ENCODE peak calls at places on chromosomes 12 and 14, in five cellular contexts. One of them, this sample, is unnamed.

GRCh38 chr14:34461334-34462131 is 507 bp downstream of the SPTSSA start:
- DNase-seq in iris pigment epithelial cell: peak; percentile 42
- DNase-seq in effector CD8-positive, alpha-beta T cell: no peak
- DNase-seq in activated naive CD8-positive, alpha-beta T cell treated with anti-CD3 and anti-CD28 coated beads for 36 hours: peak; percentile 13
- DNase-seq in fibroblast of the aortic adventitia: peak; percentile 51
- DNase-seq in this sample: peak; percentile 61

GRCh38 chr12:105212431-105212830 is 23.5 kb downstream of the APPL2 start:
- DNase-seq in iris pigment epithelial cell: peak; percentile 37
- DNase-seq in effector CD8-positive, alpha-beta T cell: no peak
- DNase-seq in activated naive CD8-positive, alpha-beta T cell treated with anti-CD3 and anti-CD28 coated beads for 36 hours: no peak
- DNase-seq in fibroblast of the aortic adventitia: peak; percentile 80
- DNase-seq in this sample: peak; percentile 77

GRCh38 chr12:22459872-22460490 is 84.4 kb downstream of the C2CD5 start:
- DNase-seq in iris pigment epithelial cell: peak; percentile 52
- DNase-seq in effector CD8-positive, alpha-beta T cell: no peak
- DNase-seq in activated naive CD8-positive, alpha-beta T cell treated with anti-CD3 and anti-CD28 coated beads for 36 hours: no peak
- DNase-seq in fibroblast of the aortic adventitia: peak; percentile 65
- DNase-seq in this sample: peak; percentile 58

GRCh38 chr14:68749487-68750475 is 43.1 kb downstream of the ZFP36L1 start:
- DNase-seq in iris pigment epithelial cell: peak; percentile 33
- DNase-seq in effector CD8-positive, alpha-beta T cell: no peak
- DNase-seq in activated naive CD8-positive, alpha-beta T cell treated with anti-CD3 and anti-CD28 coated beads for 36 hours: no peak
- DNase-seq in fibroblast of the aortic adventitia: peak; percentile 46
- DNase-seq in this sample: no peak

GRCh38 chr12:89029961-89030360 is 322.3 kb downstream of the DUSP6 start:
- DNase-seq in iris pigment epithelial cell: no peak
- DNase-seq in effector CD8-positive, alpha-beta T cell: no peak
- DNase-seq in activated naive CD8-positive, alpha-beta T cell treated with anti-CD3 and anti-CD28 coated beads for 36 hours: no peak
- DNase-seq in fibroblast of the aortic adventitia: peak; percentile 28
- DNase-seq in this sample: no peak

GRCh38 chr12:51752490-51752889 is 96.0 kb downstream of the FIGNL2 start:
- DNase-seq in iris pigment epithelial cell: peak; percentile 78
- DNase-seq in effector CD8-positive, alpha-beta T cell: no peak
- DNase-seq in activated naive CD8-positive, alpha-beta T cell treated with anti-CD3 and anti-CD28 coated beads for 36 hours: no peak
- DNase-seq in fibroblast of the aortic adventitia: peak; percentile 92
- DNase-seq in this sample: peak; percentile 91

GRCh38 chr12:98253641-98254040 is 261.7 kb upstream of the TMPO start:
- DNase-seq in iris pigment epithelial cell: no peak
- DNase-seq in effector CD8-positive, alpha-beta T cell: no peak
- DNase-seq in activated naive CD8-positive, alpha-beta T cell treated with anti-CD3 and anti-CD28 coated beads for 36 hours: no peak
- DNase-seq in fibroblast of the aortic adventitia: no peak
- DNase-seq in this sample: no peak

GRCh38 chr12:95231190-95231589 is 13.6 kb downstream of the VEZT start:
- DNase-seq in iris pigment epithelial cell: peak; percentile 83
- DNase-seq in effector CD8-positive, alpha-beta T cell: no peak
- DNase-seq in activated naive CD8-positive, alpha-beta T cell treated with anti-CD3 and anti-CD28 coated beads for 36 hours: no peak
- DNase-seq in fibroblast of the aortic adventitia: peak; percentile 70
- DNase-seq in this sample: peak; percentile 32

GRCh38 chr12:116480210-116480818 is 78.9 kb upstream of the MAP1LC3B2 start:
- DNase-seq in iris pigment epithelial cell: no peak
- DNase-seq in effector CD8-positive, alpha-beta T cell: no peak
- DNase-seq in activated naive CD8-positive, alpha-beta T cell treated with anti-CD3 and anti-CD28 coated beads for 36 hours: no peak
- DNase-seq in fibroblast of the aortic adventitia: no peak
- DNase-seq in this sample: no peak

GRCh38 chr14:100622234-100622633 is 35.0 kb upstream of the BEGAIN start:
- DNase-seq in iris pigment epithelial cell: no peak
- DNase-seq in effector CD8-positive, alpha-beta T cell: no peak
- DNase-seq in activated naive CD8-positive, alpha-beta T cell treated with anti-CD3 and anti-CD28 coated beads for 36 hours: no peak
- DNase-seq in fibroblast of the aortic adventitia: no peak
- DNase-seq in this sample: no peak

GRCh38 chr14:24339284-24340151 is at the start of gene RIPK3:
- DNase-seq in iris pigment epithelial cell: no peak
- DNase-seq in effector CD8-positive, alpha-beta T cell: peak; percentile 43
- DNase-seq in activated naive CD8-positive, alpha-beta T cell treated with anti-CD3 and anti-CD28 coated beads for 36 hours: peak; percentile 66
- DNase-seq in fibroblast of the aortic adventitia: no peak
- DNase-seq in this sample: no peak

GRCh38 chr12:74624206-74624605 is 86.6 kb downstream of the ATXN7L3B start:
- DNase-seq in iris pigment epithelial cell: no peak
- DNase-seq in effector CD8-positive, alpha-beta T cell: no peak
- DNase-seq in activated naive CD8-positive, alpha-beta T cell treated with anti-CD3 and anti-CD28 coated beads for 36 hours: no peak
- DNase-seq in fibroblast of the aortic adventitia: no peak
- DNase-seq in this sample: no peak

GRCh38 chr12:101097829-101098580 is 112.0 kb downstream of the SLC5A8 start:
- DNase-seq in iris pigment epithelial cell: no peak
- DNase-seq in effector CD8-positive, alpha-beta T cell: no peak
- DNase-seq in activated naive CD8-positive, alpha-beta T cell treated with anti-CD3 and anti-CD28 coated beads for 36 hours: no peak
- DNase-seq in fibroblast of the aortic adventitia: no peak
- DNase-seq in this sample: no peak

GRCh38 chr14:102927346-102927877 is 4.9 kb downstream of the AMN start:
- DNase-seq in iris pigment epithelial cell: no peak
- DNase-seq in effector CD8-positive, alpha-beta T cell: no peak
- DNase-seq in activated naive CD8-positive, alpha-beta T cell treated with anti-CD3 and anti-CD28 coated beads for 36 hours: no peak
- DNase-seq in fibroblast of the aortic adventitia: no peak
- DNase-seq in this sample: no peak

GRCh38 chr14:100717371-100717770 is 9.3 kb upstream of the DLK1 start:
- DNase-seq in iris pigment epithelial cell: no peak
- DNase-seq in effector CD8-positive, alpha-beta T cell: no peak
- DNase-seq in activated naive CD8-positive, alpha-beta T cell treated with anti-CD3 and anti-CD28 coated beads for 36 hours: no peak
- DNase-seq in fibroblast of the aortic adventitia: no peak
- DNase-seq in this sample: no peak